ENCODE peak calls at places on chromosome 22, in ten cellular contexts. One of them, this sample, is unnamed. For H3K4me1, the result is how much of the 10 kb centered on the place peaks cover.

GRCh38 chr22:23856721-23857605 is 712 bp upstream of the SLC2A11 start:
- DNase-seq in esophagus squamous epithelium: no peak
- DNase-seq in Peyer's patch: peak
- DNase-seq in A549: no peak
- DNase-seq in tibial nerve: no peak
- DNase-seq in body of pancreas: peak
- DNase-seq in heart left ventricle: peak
- DNase-seq in spleen: peak
- DNase-seq in sigmoid colon: peak
- DNase-seq in adrenal gland: no peak
- DNase-seq in this sample: peak

GRCh38 chr22:38012604-38013072 is 28.3 kb upstream of the SOX10 start:
- DNase-seq in spleen: no peak
- DNase-seq in esophagus squamous epithelium: no peak
- DNase-seq in sigmoid colon: no peak
- DNase-seq in A549: no peak
- DNase-seq in adrenal gland: no peak
- DNase-seq in body of pancreas: no peak
- DNase-seq in heart left ventricle: no peak
- DNase-seq in Peyer's patch: no peak
- DNase-seq in tibial nerve: no peak
- DNase-seq in this sample: no peak

GRCh38 chr22:20456064-20456721 is 18.6 kb upstream of the SCARF2 start:
- DNase-seq in tibial nerve: peak
- DNase-seq in A549: peak
- DNase-seq in sigmoid colon: peak
- DNase-seq in body of pancreas: peak
- DNase-seq in heart left ventricle: peak
- DNase-seq in spleen: peak
- DNase-seq in adrenal gland: peak
- DNase-seq in esophagus squamous epithelium: no peak
- DNase-seq in Peyer's patch: peak
- DNase-seq in this sample: peak

GRCh38 chr22:31055322-31056159 is 25.6 kb upstream of the SMTN start:
- DNase-seq in adrenal gland: peak
- DNase-seq in heart left ventricle: peak
- DNase-seq in body of pancreas: peak
- DNase-seq in tibial nerve: peak
- DNase-seq in spleen: no peak
- DNase-seq in sigmoid colon: peak
- DNase-seq in A549: peak
- DNase-seq in Peyer's patch: peak
- DNase-seq in esophagus squamous epithelium: no peak
- DNase-seq in this sample: peak

GRCh38 chr22:22884888-22885840 is 2.5 kb upstream of the IGLL5 start:
- DNase-seq in sigmoid colon: no peak
- DNase-seq in Peyer's patch: peak
- DNase-seq in adrenal gland: no peak
- DNase-seq in body of pancreas: no peak
- DNase-seq in esophagus squamous epithelium: no peak
- DNase-seq in heart left ventricle: no peak
- DNase-seq in spleen: peak
- DNase-seq in A549: no peak
- DNase-seq in tibial nerve: no peak
- DNase-seq in this sample: no peak

GRCh38 chr22:24553597-24554315 is 1.2 kb downstream of the GUCD1 start:
- DNase-seq in Peyer's patch: peak
- DNase-seq in spleen: peak
- DNase-seq in esophagus squamous epithelium: no peak
- DNase-seq in adrenal gland: peak
- DNase-seq in body of pancreas: peak
- DNase-seq in tibial nerve: no peak
- DNase-seq in sigmoid colon: peak
- DNase-seq in heart left ventricle: peak
- DNase-seq in A549: no peak
- DNase-seq in this sample: no peak

GRCh38 chr22:33397381-33397907 is 339.3 kb upstream of the SYN3 start:
- DNase-seq in esophagus squamous epithelium: no peak
- DNase-seq in spleen: no peak
- DNase-seq in heart left ventricle: no peak
- DNase-seq in body of pancreas: no peak
- DNase-seq in adrenal gland: no peak
- DNase-seq in Peyer's patch: no peak
- DNase-seq in tibial nerve: no peak
- DNase-seq in A549: no peak
- DNase-seq in sigmoid colon: no peak
- DNase-seq in this sample: no peak

GRCh38 chr22:44455151-44455962 is 42.7 kb downstream of the RTL6 start:
- DNase-seq in Peyer's patch: peak
- DNase-seq in esophagus squamous epithelium: no peak
- DNase-seq in A549: no peak
- DNase-seq in sigmoid colon: no peak
- DNase-seq in spleen: peak
- DNase-seq in adrenal gland: no peak
- DNase-seq in body of pancreas: peak
- DNase-seq in tibial nerve: no peak
- DNase-seq in heart left ventricle: no peak
- DNase-seq in this sample: no peak

GRCh38 chr22:40289991-40290459 is 56.3 kb upstream of the ADSL start:
- DNase-seq in Peyer's patch: peak
- DNase-seq in sigmoid colon: no peak
- DNase-seq in esophagus squamous epithelium: peak
- DNase-seq in A549: no peak
- DNase-seq in adrenal gland: no peak
- DNase-seq in tibial nerve: no peak
- DNase-seq in body of pancreas: no peak
- DNase-seq in heart left ventricle: peak
- DNase-seq in spleen: peak
- DNase-seq in this sample: no peak

GRCh38 chr22:30940655-30941362 is 27.8 kb downstream of the MORC2 start:
- DNase-seq in spleen: no peak
- DNase-seq in A549: no peak
- DNase-seq in heart left ventricle: no peak
- DNase-seq in sigmoid colon: no peak
- DNase-seq in Peyer's patch: no peak
- DNase-seq in tibial nerve: no peak
- DNase-seq in adrenal gland: no peak
- DNase-seq in body of pancreas: no peak
- DNase-seq in esophagus squamous epithelium: no peak
- DNase-seq in this sample: no peak

GRCh38 chr22:41302016-41302767 is 867 bp downstream of the ZC3H7B start:
- DNase-seq in adrenal gland: no peak
- DNase-seq in A549: no peak
- DNase-seq in body of pancreas: no peak
- DNase-seq in tibial nerve: no peak
- DNase-seq in Peyer's patch: no peak
- DNase-seq in spleen: peak
- DNase-seq in esophagus squamous epithelium: no peak
- DNase-seq in sigmoid colon: no peak
- DNase-seq in heart left ventricle: no peak
- DNase-seq in this sample: peak

GRCh38 chr22:47107431-47107830 is 345.0 kb downstream of the TBC1D22A start:
- DNase-seq in A549: no peak
- DNase-seq in heart left ventricle: no peak
- DNase-seq in Peyer's patch: no peak
- DNase-seq in tibial nerve: no peak
- DNase-seq in spleen: no peak
- DNase-seq in sigmoid colon: no peak
- DNase-seq in body of pancreas: no peak
- DNase-seq in adrenal gland: no peak
- DNase-seq in esophagus squamous epithelium: no peak
- DNase-seq in this sample: no peak

GRCh38 chr22:44587004-44587793 is 89.2 kb upstream of the RTL6 start:
- DNase-seq in body of pancreas: peak
- DNase-seq in Peyer's patch: no peak
- DNase-seq in tibial nerve: no peak
- DNase-seq in esophagus squamous epithelium: no peak
- DNase-seq in A549: peak
- DNase-seq in sigmoid colon: peak
- DNase-seq in heart left ventricle: no peak
- DNase-seq in adrenal gland: no peak
- DNase-seq in spleen: peak
- DNase-seq in this sample: no peak

GRCh38 chr22:45268958-45269844 is 15.5 kb upstream of the UPK3A start:
- DNase-seq in heart left ventricle: peak
- DNase-seq in Peyer's patch: peak
- DNase-seq in body of pancreas: peak
- DNase-seq in adrenal gland: peak
- DNase-seq in A549: peak
- DNase-seq in spleen: peak
- DNase-seq in tibial nerve: peak
- DNase-seq in sigmoid colon: peak
- DNase-seq in esophagus squamous epithelium: no peak
- DNase-seq in this sample: peak

GRCh38 chr22:37745548-37746365 is 48.9 kb downstream of the TRIOBP start:
- DNase-seq in sigmoid colon: peak
- DNase-seq in heart left ventricle: peak
- DNase-seq in Peyer's patch: peak
- DNase-seq in adrenal gland: peak
- DNase-seq in esophagus squamous epithelium: no peak
- DNase-seq in A549: peak
- DNase-seq in spleen: peak
- DNase-seq in tibial nerve: peak
- DNase-seq in body of pancreas: peak
- DNase-seq in this sample: peak

GRCh38 chr22:41684194-41684593 is 4.5 kb downstream of the SNU13 start:
- DNase-seq in body of pancreas: no peak
- DNase-seq in Peyer's patch: no peak
- DNase-seq in spleen: no peak
- DNase-seq in sigmoid colon: no peak
- DNase-seq in esophagus squamous epithelium: no peak
- DNase-seq in heart left ventricle: no peak
- DNase-seq in adrenal gland: no peak
- DNase-seq in tibial nerve: no peak
- DNase-seq in A549: no peak
- DNase-seq in this sample: no peak

GRCh38 chr22:30841264-30841663 is 127.3 kb downstream of the MORC2 start:
- DNase-seq in body of pancreas: no peak
- DNase-seq in heart left ventricle: no peak
- DNase-seq in adrenal gland: no peak
- DNase-seq in esophagus squamous epithelium: no peak
- DNase-seq in Peyer's patch: no peak
- DNase-seq in spleen: no peak
- DNase-seq in A549: no peak
- DNase-seq in sigmoid colon: no peak
- DNase-seq in tibial nerve: no peak
- DNase-seq in this sample: no peak

GRCh38 chr22:49657275-49657973 is 170.2 kb downstream of the BRD1 start:
- DNase-seq in tibial nerve: peak
- DNase-seq in body of pancreas: peak
- DNase-seq in heart left ventricle: peak
- DNase-seq in Peyer's patch: peak
- DNase-seq in A549: no peak
- DNase-seq in esophagus squamous epithelium: peak
- DNase-seq in spleen: peak
- DNase-seq in adrenal gland: peak
- DNase-seq in sigmoid colon: peak
- DNase-seq in this sample: peak

GRCh38 chr22:28283025-28283654 is 364.1 kb upstream of the PITPNB start:
- DNase-seq in heart left ventricle: no peak
- DNase-seq in A549: no peak
- DNase-seq in Peyer's patch: no peak
- DNase-seq in tibial nerve: no peak
- DNase-seq in body of pancreas: no peak
- DNase-seq in adrenal gland: no peak
- DNase-seq in sigmoid colon: peak
- DNase-seq in spleen: no peak
- DNase-seq in esophagus squamous epithelium: no peak
- DNase-seq in this sample: no peak

GRCh38 chr22:36465232-36466021 is 16.0 kb downstream of the TXN2 start:
- DNase-seq in adrenal gland: peak
- DNase-seq in heart left ventricle: peak
- DNase-seq in esophagus squamous epithelium: no peak
- DNase-seq in A549: peak
- DNase-seq in sigmoid colon: peak
- DNase-seq in body of pancreas: peak
- DNase-seq in tibial nerve: no peak
- DNase-seq in Peyer's patch: peak
- DNase-seq in spleen: peak
- DNase-seq in this sample: peak
- TF ChIP-seq POLR2A in adrenal gland: no peak
- TF ChIP-seq POLR2A in heart left ventricle: peak
- TF ChIP-seq POLR2A in esophagus squamous epithelium: peak
- TF ChIP-seq POLR2A in A549: no peak
- TF ChIP-seq POLR2A in sigmoid colon: no peak
- TF ChIP-seq POLR2A in body of pancreas: peak
- TF ChIP-seq POLR2A in tibial nerve: no peak
- TF ChIP-seq POLR2A in Peyer's patch: no peak
- TF ChIP-seq POLR2A in spleen: no peak
- TF ChIP-seq POLR2A in this sample: no peak

DNA sequence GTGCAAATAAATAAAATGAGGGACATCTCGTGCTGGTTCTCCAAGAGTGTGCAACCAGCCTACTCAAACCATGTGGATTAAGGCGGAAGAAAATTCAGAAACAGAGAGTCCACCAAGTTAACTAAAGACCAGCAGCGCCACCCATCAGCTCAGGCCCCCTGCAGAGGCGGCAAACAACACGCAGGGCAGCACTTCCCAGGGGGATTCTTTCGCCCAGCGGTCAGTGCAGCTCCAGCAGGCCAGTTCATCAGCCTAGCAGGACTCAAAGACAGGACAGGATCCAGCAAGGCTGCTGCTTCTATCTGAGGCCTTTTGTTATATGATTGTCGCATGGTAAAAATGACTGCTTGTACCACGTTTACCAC is 51.7 kb downstream of the PACSIN2 start:
- DNase-seq in heart left ventricle: no peak
- DNase-seq in tibial nerve: no peak
- DNase-seq in adrenal gland: no peak
- DNase-seq in A549: no peak
- DNase-seq in Peyer's patch: peak
- DNase-seq in body of pancreas: no peak
- DNase-seq in esophagus squamous epithelium: no peak
- DNase-seq in sigmoid colon: no peak
- DNase-seq in spleen: no peak
- DNase-seq in this sample: no peak
- H3K4me1 ChIP-seq in heart left ventricle: under half
- H3K4me1 ChIP-seq in tibial nerve: under half
- H3K4me1 ChIP-seq in adrenal gland: under half
- H3K4me1 ChIP-seq in A549: half or more
- H3K4me1 ChIP-seq in Peyer's patch: under half
- H3K4me1 ChIP-seq in body of pancreas: half or more
- H3K4me1 ChIP-seq in esophagus squamous epithelium: half or more
- H3K4me1 ChIP-seq in sigmoid colon: under half
- H3K4me1 ChIP-seq in spleen: half or more
- H3K4me1 ChIP-seq in this sample: under half

GRCh38 chr22:35928273-35928798 is 100.3 kb downstream of the RBFOX2 start:
- DNase-seq in sigmoid colon: no peak
- DNase-seq in esophagus squamous epithelium: no peak
- DNase-seq in adrenal gland: no peak
- DNase-seq in tibial nerve: no peak
- DNase-seq in Peyer's patch: no peak
- DNase-seq in spleen: no peak
- DNase-seq in A549: no peak
- DNase-seq in heart left ventricle: no peak
- DNase-seq in body of pancreas: no peak
- DNase-seq in this sample: no peak
- H3K27ac ChIP-seq in sigmoid colon: no peak
- H3K27ac ChIP-seq in esophagus squamous epithelium: peak
- H3K27ac ChIP-seq in adrenal gland: no peak
- H3K27ac ChIP-seq in tibial nerve: no peak
- H3K27ac ChIP-seq in Peyer's patch: no peak
- H3K27ac ChIP-seq in spleen: no peak
- H3K27ac ChIP-seq in A549: no peak
- H3K27ac ChIP-seq in heart left ventricle: no peak
- H3K27ac ChIP-seq in body of pancreas: no peak
- H3K27ac ChIP-seq in this sample: no peak

GRCh38 chr22:17786435-17787158 is 12.3 kb upstream of the BID start:
- DNase-seq in sigmoid colon: peak
- DNase-seq in esophagus squamous epithelium: no peak
- DNase-seq in body of pancreas: peak
- DNase-seq in Peyer's patch: peak
- DNase-seq in heart left ventricle: peak
- DNase-seq in spleen: no peak
- DNase-seq in tibial nerve: peak
- DNase-seq in A549: no peak
- DNase-seq in adrenal gland: peak
- DNase-seq in this sample: peak
- TF ChIP-seq POLR2A in sigmoid colon: no peak
- TF ChIP-seq POLR2A in esophagus squamous epithelium: no peak
- TF ChIP-seq POLR2A in body of pancreas: no peak
- TF ChIP-seq POLR2A in Peyer's patch: peak
- TF ChIP-seq POLR2A in heart left ventricle: no peak
- TF ChIP-seq POLR2A in spleen: no peak
- TF ChIP-seq POLR2A in tibial nerve: no peak
- TF ChIP-seq POLR2A in A549: no peak
- TF ChIP-seq POLR2A in adrenal gland: no peak
- TF ChIP-seq POLR2A in this sample: no peak

This sample was measured in thyroid gland.